ENCODE peak calls at places on chromosomes 5 and 9, in five cellular contexts. K, C, T, A and Y are unnamed samples.

GRCh38 chr5:15105799-15106393 is 234.3 kb upstream of the ANKH start:
- DNase-seq in K (peak), C (peak), T (peak), A (peak), Y (peak)

GRCh38 chr9:102779341-102779740 is 215.8 kb upstream of the CYLC2 start:
- DNase-seq in K (no peak), C (no peak), T (no peak), A (no peak), Y (no peak)

GRCh38 chr9:82539126-82539525 is 523.8 kb downstream of the RASEF start:
- DNase-seq in K (no peak), C (no peak), T (peak), A (no peak), Y (no peak)

GRCh38 chr9:91180930-91181268 is 180.8 kb downstream of the AUH start:
- DNase-seq in K (no peak), C (no peak), T (no peak), A (no peak), Y (no peak)

GRCh38 chr9:30673132-30673531 is 1711.3 kb upstream of the ACO1 start:
- DNase-seq in K (no peak), C (no peak), T (no peak), A (no peak), Y (no peak)

GRCh38 chr9:131238402-131239021 is 37.8 kb downstream of the FAM78A start:
- DNase-seq in K (no peak), C (peak), T (peak), A (no peak), Y (peak)

GRCh38 chr9:35869621-35870216 is 482 bp downstream of the OR13J1 start:
- DNase-seq in K (no peak), C (no peak), T (no peak), A (no peak), Y (no peak)

GRCh38 chr5:76337949-76338589 is 65.0 kb upstream of the IQGAP2 start:
- DNase-seq in K (peak), C (peak), T (peak), A (peak), Y (peak)

GRCh38 chr5:53419247-53419646 is 61.2 kb upstream of the FST start:
- DNase-seq in K (no peak), C (no peak), T (peak), A (no peak), Y (no peak)

GRCh38 chr9:109181284-109181683 is 14.2 kb upstream of the FRRS1L start:
- DNase-seq in K (no peak), C (no peak), T (no peak), A (no peak), Y (no peak)

GRCh38 chr5:141095263-141095641 is 837 bp downstream of the PCDHB2 start:
- DNase-seq in K (no peak), C (no peak), T (no peak), A (peak), Y (no peak)

GRCh38 chr5:40383719-40384651 is 295.7 kb upstream of the PTGER4 start:
- DNase-seq in K (no peak), C (no peak), T (peak), A (no peak), Y (no peak)

GRCh38 chr9:131113655-131114563 is 11.5 kb upstream of the NUP214 start:
- DNase-seq in K (no peak), C (no peak), T (no peak), A (no peak), Y (no peak)

GRCh38 chr9:130526193-130526853 is 53.1 kb upstream of the FUBP3 start:
- DNase-seq in K (no peak), C (no peak), T (no peak), A (no peak), Y (no peak)

GRCh38 chr9:121372563-121373400 is 2.7 kb upstream of the STOM start:
- DNase-seq in K (no peak), C (no peak), T (peak), A (peak), Y (no peak)

GRCh38 chr9:137605146-137606004 is at the start of gene ARRDC1:
- DNase-seq in K (peak), C (peak), T (peak), A (peak), Y (peak)

GRCh38 chr9:16315720-16316119 is 554.8 kb downstream of the BNC2 start:
- DNase-seq in K (no peak), C (no peak), T (peak), A (no peak), Y (no peak)

GRCh38 chr9:13432914-13433313 is 153.4 kb upstream of the MPDZ start:
- DNase-seq in K (no peak), C (no peak), T (no peak), A (no peak), Y (no peak)

GRCh38 chr5:77396017-77396416 is 96.1 kb downstream of the WDR41 start:
- DNase-seq in K (no peak), C (no peak), T (no peak), A (no peak), Y (no peak)

GRCh38 chr5:170591055-170591454 is 87.2 kb downstream of the KCNIP1 start:
- DNase-seq in K (no peak), C (no peak), T (no peak), A (no peak), Y (no peak)

GRCh38 chr9:113536483-113537226 is 73.1 kb downstream of the RGS3 start:
- DNase-seq in K (no peak), C (peak), T (peak), A (no peak), Y (peak)

GRCh38 chr5:73450672-73451217 is 2.2 kb upstream of the FOXD1 start:
- DNase-seq in K (peak), C (peak), T (peak), A (no peak), Y (no peak)

GRCh38 chr5:74027732-74028338 is 401.8 kb downstream of the ARHGEF28 start:
- DNase-seq in K (no peak), C (no peak), T (no peak), A (no peak), Y (no peak)

GRCh38 chr9:90007516-90008430 is 403.0 kb downstream of the GADD45G start:
- DNase-seq in K (no peak), C (no peak), T (peak), A (peak), Y (no peak)

GRCh38 chr9:91308144-91308543 is 53.6 kb downstream of the AUH start:
- DNase-seq in K (no peak), C (no peak), T (peak), A (no peak), Y (no peak)

GRCh38 chr5:175654346-175654745 is 3.5 kb upstream of the HRH2 start:
- DNase-seq in K (no peak), C (no peak), T (no peak), A (no peak), Y (no peak)

GRCh38 chr5:124605516-124605915 is 140.9 kb downstream of the ZNF608 start:
- DNase-seq in K (no peak), C (peak), T (no peak), A (peak), Y (peak)
- H3K4me2 ChIP-seq in K (no peak), C (peak), T (peak), A (no peak), Y (peak)

DNA sequence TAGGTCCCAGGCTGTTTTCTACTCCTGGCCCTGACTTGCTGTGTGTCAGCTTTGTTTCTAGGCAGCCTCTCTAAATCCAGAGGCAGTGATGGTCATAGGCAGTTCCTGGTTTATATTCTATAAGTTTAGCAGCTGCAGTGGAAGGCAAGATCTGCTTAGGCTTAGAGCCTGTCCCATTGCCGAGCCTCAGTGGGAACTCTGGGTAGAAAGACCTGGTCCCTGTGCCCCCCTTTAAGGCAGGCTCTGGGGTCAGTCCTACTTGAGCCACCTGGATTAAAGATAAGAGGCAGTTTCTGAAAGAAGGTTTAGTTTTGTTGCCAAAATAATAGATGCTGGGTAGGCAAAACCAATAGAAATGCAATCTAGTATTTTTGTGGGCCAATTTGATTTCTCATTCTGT is 13.6 kb downstream of the MCCC2 start:
- DNase-seq in K (no peak), C (no peak), T (no peak), A (no peak), Y (no peak)
- H3K27ac ChIP-seq in K (no peak), C (no peak), T (peak), A (peak), Y (no peak)

DNA sequence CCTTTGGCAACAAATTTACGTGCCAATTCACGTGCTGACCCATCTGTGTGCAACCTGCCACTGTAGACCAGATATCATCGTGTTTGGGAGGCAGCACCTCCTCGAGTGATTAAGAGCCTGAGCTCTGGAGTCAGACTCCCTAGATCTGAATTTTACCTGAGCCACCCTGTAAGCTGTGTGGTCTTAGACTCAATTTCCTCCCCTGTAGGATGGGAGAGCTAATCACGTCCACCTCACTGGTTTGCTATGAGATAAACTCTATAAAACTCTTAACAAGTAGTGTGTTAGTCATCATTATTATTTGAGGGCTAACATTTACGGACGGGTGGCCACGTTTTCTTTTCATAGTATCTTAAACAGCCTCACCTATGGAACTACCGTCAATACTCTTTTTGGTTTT is 220.0 kb upstream of the ADAMTSL1 start:
- DNase-seq in K (no peak), C (no peak), T (no peak), A (no peak), Y (no peak)
- H3K4me2 ChIP-seq in K (no peak), C (no peak), T (no peak), A (no peak), Y (no peak)

DNA sequence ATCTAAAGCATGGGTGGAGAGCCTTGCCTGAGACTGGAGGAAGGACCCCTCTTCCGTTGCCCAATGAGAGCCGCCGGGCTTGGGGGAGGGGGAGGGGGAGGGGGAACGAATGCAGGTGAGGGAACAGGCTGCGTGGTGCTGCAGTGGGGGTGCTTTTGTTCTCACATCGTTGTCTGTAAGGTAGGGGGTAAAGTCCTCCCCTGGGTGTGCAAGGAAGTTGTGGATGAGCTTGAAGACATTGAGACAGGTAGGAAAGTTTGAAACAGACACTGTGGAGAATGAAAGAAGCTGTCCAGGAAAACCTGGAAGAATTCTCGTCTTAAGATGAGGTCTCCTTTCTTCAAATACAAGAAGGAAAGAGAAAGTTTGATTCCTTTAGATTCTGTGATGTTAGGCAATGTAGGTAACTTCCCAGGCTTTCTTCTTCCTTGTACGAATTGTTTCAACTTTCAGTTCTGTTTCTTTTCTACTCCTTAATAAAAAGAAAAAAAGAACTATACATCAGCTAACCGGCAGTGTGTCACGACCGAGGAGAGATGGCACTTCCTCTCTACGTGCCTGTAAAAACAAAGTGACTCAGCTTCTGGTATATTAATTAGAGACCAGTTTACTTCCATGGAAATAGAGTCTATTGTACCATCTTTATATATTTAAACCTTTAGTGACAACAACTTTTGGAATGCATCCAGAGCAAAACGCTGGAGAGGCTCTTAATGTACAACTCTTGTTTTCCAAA is 94.3 kb upstream of the LIFR start:
- DNase-seq in K (no peak), C (no peak), T (peak), A (no peak), Y (no peak)
- H3K27ac ChIP-seq in K (no peak), C (no peak), T (no peak), A (peak), Y (no peak)

GRCh38 chr5:136164226-136164625 is 28.7 kb downstream of the SMIM32 start:
- DNase-seq in K (no peak), C (no peak), T (no peak), A (no peak), Y (no peak)

GRCh38 chr5:136169218-136169617 is 23.7 kb downstream of the SMIM32 start:
- DNase-seq in K (no peak), C (no peak), T (no peak), A (no peak), Y (no peak)

GRCh38 chr5:136162001-136162400 is 29.4 kb downstream of the SMAD5 start:
- DNase-seq in K (no peak), C (no peak), T (no peak), A (no peak), Y (no peak)

DNA sequence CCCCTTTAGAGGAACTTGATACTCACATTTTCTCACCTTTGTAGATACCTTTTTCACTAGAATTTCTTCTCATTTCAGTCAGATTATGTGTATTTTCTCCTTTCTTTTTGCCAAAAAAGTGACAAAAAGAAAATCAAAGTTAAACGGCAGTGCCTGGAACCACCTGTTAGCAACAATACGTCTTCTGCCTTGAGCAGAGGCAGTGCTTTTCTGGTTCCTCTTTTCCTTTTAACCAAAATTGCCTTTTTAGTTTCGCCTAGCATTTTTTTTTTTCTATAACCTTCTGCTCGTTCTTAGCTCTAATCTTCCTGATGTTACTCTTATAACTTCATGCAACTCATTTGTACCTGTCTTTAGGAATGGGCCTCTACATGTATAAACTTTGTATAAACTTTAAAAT is 26.1 kb downstream of the SMIM32 start:
- DNase-seq in K (no peak), C (no peak), T (no peak), A (no peak), Y (no peak)
- H3K4me2 ChIP-seq in K (no peak), C (no peak), T (no peak), A (no peak), Y (no peak)

DNA sequence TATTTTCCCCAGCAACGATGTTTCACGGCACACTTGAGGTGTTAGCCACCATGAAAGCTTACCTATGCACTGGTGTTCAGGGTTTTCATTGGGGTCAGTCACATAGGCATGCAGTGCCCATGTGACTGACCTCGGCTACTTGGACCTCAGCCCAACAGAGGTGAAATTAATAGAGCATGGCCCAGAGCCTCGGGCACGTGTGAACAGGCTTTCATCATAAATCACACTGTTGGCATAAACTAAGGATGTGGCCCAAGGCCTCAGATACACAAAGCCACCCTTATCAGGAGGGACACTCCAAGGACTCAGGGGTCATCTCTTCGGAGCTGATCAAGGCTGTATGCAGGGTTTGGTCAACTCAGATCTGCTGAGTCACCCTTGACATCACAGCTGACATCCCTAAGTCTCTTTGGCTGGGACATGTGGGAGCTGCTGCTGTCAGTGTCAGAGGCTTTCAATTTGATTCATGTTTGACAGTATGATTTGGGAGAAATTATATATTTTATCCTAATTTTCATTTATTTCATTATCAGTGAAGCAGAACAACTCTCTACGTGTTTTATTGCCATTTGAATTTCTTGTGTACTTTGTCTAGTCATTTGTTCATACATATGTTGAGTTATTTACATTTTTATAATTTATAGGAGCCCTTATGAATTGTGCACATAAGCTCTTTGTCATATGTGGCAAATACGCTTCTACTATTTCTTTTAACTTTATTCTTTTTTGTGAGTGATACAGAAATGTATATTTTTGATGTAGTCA is 59.7 kb upstream of the ANKRD33B start:
- DNase-seq in K (no peak), C (no peak), T (peak), A (no peak), Y (no peak)
- H3K27ac ChIP-seq in K (no peak), C (no peak), T (no peak), A (no peak), Y (no peak)

GRCh38 chr9:28056006-28056405 is 482.7 kb upstream of the C9orf72 start:
- DNase-seq in K (no peak), C (no peak), T (no peak), A (no peak), Y (no peak)

GRCh38 chr9:28053378-28053777 is 480.1 kb upstream of the C9orf72 start:
- DNase-seq in K (no peak), C (no peak), T (no peak), A (no peak), Y (no peak)

GRCh38 chr9:28051559-28051958 is 478.3 kb upstream of the C9orf72 start:
- DNase-seq in K (no peak), C (no peak), T (no peak), A (no peak), Y (no peak)

GRCh38 chr9:28050046-28050445 is 476.8 kb upstream of the C9orf72 start:
- DNase-seq in K (no peak), C (no peak), T (no peak), A (no peak), Y (no peak)

GRCh38 chr9:28052104-28052503 is 478.8 kb upstream of the C9orf72 start:
- DNase-seq in K (no peak), C (no peak), T (no peak), A (no peak), Y (no peak)
- H3K4me2 ChIP-seq in K (no peak), C (no peak), T (no peak), A (no peak), Y (no peak)

GRCh38 chr5:56024810-56025302 is 30.1 kb upstream of the IL6ST start:
- DNase-seq in K (no peak), C (no peak), T (no peak), A (no peak), Y (no peak)

GRCh38 chr5:56023296-56023695 is 28.5 kb upstream of the IL6ST start:
- DNase-seq in K (no peak), C (no peak), T (no peak), A (no peak), Y (no peak)

GRCh38 chr5:56018860-56019259 is 24.1 kb upstream of the IL6ST start:
- DNase-seq in K (no peak), C (no peak), T (no peak), A (no peak), Y (no peak)

GRCh38 chr5:56025303-56025885 is 30.6 kb upstream of the IL6ST start:
- DNase-seq in K (no peak), C (no peak), T (no peak), A (peak), Y (no peak)

DNA sequence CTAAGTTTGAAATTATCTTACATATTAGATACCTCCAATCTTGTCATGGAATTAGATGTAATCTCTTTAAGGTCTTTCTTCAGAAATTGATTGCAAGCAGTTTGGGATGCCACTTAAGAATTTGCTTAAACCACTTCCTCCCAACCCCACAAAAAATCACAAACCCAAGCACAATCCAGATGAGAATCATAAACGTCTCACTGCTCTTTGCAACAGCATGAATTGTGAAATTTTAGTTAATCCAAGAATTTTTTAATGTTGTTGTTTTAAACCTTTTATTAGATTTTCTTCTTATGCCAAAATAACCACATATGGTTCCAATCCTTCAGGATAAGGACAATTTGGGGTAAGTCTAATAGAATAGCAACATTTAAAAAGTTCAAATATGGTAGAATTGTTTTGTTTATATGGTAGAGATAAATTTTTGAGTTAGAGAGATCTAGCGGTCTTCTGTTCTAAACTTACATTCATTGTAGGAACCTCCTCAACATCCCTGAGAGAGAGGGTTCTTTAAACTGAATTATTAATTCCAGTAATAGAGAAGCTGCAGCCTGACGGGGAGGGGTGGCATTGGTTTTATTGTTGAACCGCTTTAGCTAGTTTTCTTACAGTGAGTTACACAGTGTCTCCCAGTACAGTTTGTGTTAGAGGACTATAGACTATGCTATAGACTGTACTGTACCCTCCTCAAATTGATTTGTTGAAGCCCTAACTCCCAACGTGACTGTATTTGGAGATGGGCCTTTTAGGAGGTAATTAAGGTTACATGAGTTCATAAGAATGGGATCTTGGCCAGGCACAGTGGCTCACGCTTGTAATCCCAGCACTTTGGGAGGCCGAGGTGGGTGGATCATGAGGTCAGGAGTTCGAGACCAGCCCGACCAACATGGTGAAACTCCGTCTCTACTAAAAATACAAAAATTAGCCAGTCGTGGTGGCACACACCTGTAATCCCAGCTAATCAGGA is 24.8 kb upstream of the IL6ST start:
- DNase-seq in K (no peak), C (no peak), T (peak), A (no peak), Y (no peak)
- H3K27ac ChIP-seq in K (no peak), C (no peak), T (no peak), A (peak), Y (no peak)